ENCODE peak calls at places on chromosomes 12 and 14, in six cellular contexts. One of them, this sample, is unnamed.

GRCh38 chr14:66070542-66071319 is 415.4 kb upstream of the CCDC196 start:
- DNase-seq in right cardiac atrium: peak
- DNase-seq in GM12864: no peak
- DNase-seq in cardiac muscle cell: peak
- DNase-seq in RPMI7951: peak
- DNase-seq in Daoy: peak
- DNase-seq in this sample: no peak

GRCh38 chr14:89267163-89267562 is 149.9 kb downstream of the FOXN3 start:
- DNase-seq in right cardiac atrium: no peak
- DNase-seq in GM12864: no peak
- DNase-seq in cardiac muscle cell: no peak
- DNase-seq in RPMI7951: no peak
- DNase-seq in Daoy: no peak
- DNase-seq in this sample: no peak

GRCh38 chr14:61337893-61338292 is 16.5 kb downstream of the PRKCH start:
- DNase-seq in right cardiac atrium: no peak
- DNase-seq in GM12864: no peak
- DNase-seq in cardiac muscle cell: no peak
- DNase-seq in RPMI7951: no peak
- DNase-seq in Daoy: no peak
- DNase-seq in this sample: no peak

GRCh38 chr12:8819676-8819980 is 2.8 kb upstream of the A2ML1 start:
- DNase-seq in right cardiac atrium: no peak
- DNase-seq in GM12864: no peak
- DNase-seq in cardiac muscle cell: no peak
- DNase-seq in RPMI7951: no peak
- DNase-seq in Daoy: no peak
- DNase-seq in this sample: no peak

GRCh38 chr12:51265024-51265423 is 5.2 kb downstream of the SMAGP start:
- DNase-seq in right cardiac atrium: no peak
- DNase-seq in GM12864: no peak
- DNase-seq in cardiac muscle cell: no peak
- DNase-seq in RPMI7951: no peak
- DNase-seq in Daoy: no peak
- DNase-seq in this sample: no peak

GRCh38 chr12:53743277-53744129 is 8.3 kb downstream of the CISTR start:
- DNase-seq in right cardiac atrium: no peak
- DNase-seq in GM12864: no peak
- DNase-seq in cardiac muscle cell: peak
- DNase-seq in RPMI7951: peak
- DNase-seq in Daoy: peak
- DNase-seq in this sample: no peak

GRCh38 chr14:89268514-89268913 is 148.5 kb downstream of the FOXN3 start:
- DNase-seq in right cardiac atrium: peak
- DNase-seq in GM12864: no peak
- DNase-seq in cardiac muscle cell: no peak
- DNase-seq in RPMI7951: no peak
- DNase-seq in Daoy: no peak
- DNase-seq in this sample: no peak

GRCh38 chr12:128810182-128811127 is 13.3 kb downstream of the SLC15A4 start:
- DNase-seq in right cardiac atrium: peak
- DNase-seq in GM12864: no peak
- DNase-seq in cardiac muscle cell: no peak
- DNase-seq in RPMI7951: no peak
- DNase-seq in Daoy: no peak
- DNase-seq in this sample: no peak

GRCh38 chr14:106844608-106845285 is 1318.4 kb downstream of the TMEM121 start:
- DNase-seq in right cardiac atrium: peak
- DNase-seq in GM12864: no peak
- DNase-seq in cardiac muscle cell: no peak
- DNase-seq in RPMI7951: peak
- DNase-seq in Daoy: peak
- DNase-seq in this sample: no peak

GRCh38 chr14:87888136-87888999 is 104.6 kb downstream of the GALC start:
- DNase-seq in right cardiac atrium: peak
- DNase-seq in GM12864: no peak
- DNase-seq in cardiac muscle cell: peak
- DNase-seq in RPMI7951: no peak
- DNase-seq in Daoy: peak
- DNase-seq in this sample: no peak

GRCh38 chr14:58731465-58732330 is 93.9 kb downstream of the DACT1 start:
- DNase-seq in right cardiac atrium: no peak
- DNase-seq in GM12864: no peak
- DNase-seq in cardiac muscle cell: no peak
- DNase-seq in RPMI7951: peak
- DNase-seq in Daoy: peak
- DNase-seq in this sample: peak

GRCh38 chr12:23640754-23641153 is 308.7 kb downstream of the SOX5 start:
- DNase-seq in right cardiac atrium: no peak
- DNase-seq in GM12864: no peak
- DNase-seq in cardiac muscle cell: no peak
- DNase-seq in RPMI7951: no peak
- DNase-seq in Daoy: no peak
- DNase-seq in this sample: no peak

GRCh38 chr12:126447346-126447745 is 1382.1 kb downstream of the AACS start:
- DNase-seq in right cardiac atrium: no peak
- DNase-seq in GM12864: no peak
- DNase-seq in cardiac muscle cell: no peak
- DNase-seq in RPMI7951: no peak
- DNase-seq in Daoy: no peak
- DNase-seq in this sample: no peak

GRCh38 chr12:129681151-129681550 is 222.7 kb downstream of the TMEM132D start:
- DNase-seq in right cardiac atrium: no peak
- DNase-seq in GM12864: no peak
- DNase-seq in cardiac muscle cell: no peak
- DNase-seq in RPMI7951: no peak
- DNase-seq in Daoy: no peak
- DNase-seq in this sample: no peak

GRCh38 chr14:90274808-90275454 is 18.6 kb downstream of the PSMC1 start:
- DNase-seq in right cardiac atrium: no peak
- DNase-seq in GM12864: no peak
- DNase-seq in cardiac muscle cell: no peak
- DNase-seq in RPMI7951: no peak
- DNase-seq in Daoy: peak
- DNase-seq in this sample: no peak

GRCh38 chr14:38255408-38255672 is 553 bp downstream of the CLEC14A start:
- DNase-seq in right cardiac atrium: peak
- DNase-seq in GM12864: no peak
- DNase-seq in cardiac muscle cell: no peak
- DNase-seq in RPMI7951: no peak
- DNase-seq in Daoy: no peak
- DNase-seq in this sample: no peak

GRCh38 chr12:132432721-132433577 is 57.0 kb upstream of the FBRSL1 start:
- DNase-seq in right cardiac atrium: peak
- DNase-seq in GM12864: no peak
- DNase-seq in cardiac muscle cell: no peak
- DNase-seq in RPMI7951: no peak
- DNase-seq in Daoy: no peak
- DNase-seq in this sample: no peak

GRCh38 chr14:104723651-104724406 is at the start of gene ADSS1:
- DNase-seq in right cardiac atrium: peak
- DNase-seq in GM12864: no peak
- DNase-seq in cardiac muscle cell: peak
- DNase-seq in RPMI7951: peak
- DNase-seq in Daoy: peak
- DNase-seq in this sample: no peak

GRCh38 chr14:106166650-106167204 is 640.3 kb downstream of the TMEM121 start:
- DNase-seq in right cardiac atrium: no peak
- DNase-seq in GM12864: no peak
- DNase-seq in cardiac muscle cell: no peak
- DNase-seq in RPMI7951: no peak
- DNase-seq in Daoy: no peak
- DNase-seq in this sample: no peak

GRCh38 chr12:57764662-57765002 is 2.2 kb downstream of the CYP27B1 start:
- DNase-seq in right cardiac atrium: no peak
- DNase-seq in GM12864: no peak
- DNase-seq in cardiac muscle cell: no peak
- DNase-seq in RPMI7951: no peak
- DNase-seq in Daoy: peak
- DNase-seq in this sample: no peak

GRCh38 chr12:15540469-15540872 is 218.2 kb downstream of the PTPRO start:
- DNase-seq in right cardiac atrium: no peak
- DNase-seq in GM12864: no peak
- DNase-seq in cardiac muscle cell: no peak
- DNase-seq in RPMI7951: peak
- DNase-seq in Daoy: peak
- DNase-seq in this sample: peak

GRCh38 chr14:106141242-106142220 is 615.1 kb downstream of the TMEM121 start:
- DNase-seq in right cardiac atrium: peak
- DNase-seq in GM12864: no peak
- DNase-seq in cardiac muscle cell: no peak
- DNase-seq in RPMI7951: no peak
- DNase-seq in Daoy: no peak
- DNase-seq in this sample: no peak

GRCh38 chr12:52514471-52515318 is 5.5 kb downstream of the KRT5 start:
- DNase-seq in right cardiac atrium: no peak
- DNase-seq in GM12864: no peak
- DNase-seq in cardiac muscle cell: no peak
- DNase-seq in RPMI7951: no peak
- DNase-seq in Daoy: no peak
- DNase-seq in this sample: no peak

GRCh38 chr12:31591308-31591901 is 469 bp upstream of the DENND5B start:
- DNase-seq in right cardiac atrium: peak
- DNase-seq in GM12864: peak
- DNase-seq in cardiac muscle cell: peak
- DNase-seq in RPMI7951: no peak
- DNase-seq in Daoy: peak
- DNase-seq in this sample: no peak

GRCh38 chr14:53055003-53055402 is 98.1 kb downstream of the DDHD1 start:
- DNase-seq in right cardiac atrium: no peak
- DNase-seq in GM12864: peak
- DNase-seq in cardiac muscle cell: peak
- DNase-seq in RPMI7951: peak
- DNase-seq in Daoy: peak
- DNase-seq in this sample: no peak

GRCh38 chr14:106070242-106070641 is 543.9 kb downstream of the TMEM121 start:
- DNase-seq in right cardiac atrium: no peak
- DNase-seq in GM12864: no peak
- DNase-seq in cardiac muscle cell: no peak
- DNase-seq in RPMI7951: no peak
- DNase-seq in Daoy: no peak
- DNase-seq in this sample: no peak

GRCh38 chr14:73714656-73715081 is 485 bp upstream of the PNMA1 start:
- DNase-seq in right cardiac atrium: no peak
- DNase-seq in GM12864: no peak
- DNase-seq in cardiac muscle cell: no peak
- DNase-seq in RPMI7951: peak
- DNase-seq in Daoy: no peak
- DNase-seq in this sample: no peak

GRCh38 chr12:121443193-121443829 is 43.4 kb downstream of the RNF34 start:
- DNase-seq in right cardiac atrium: peak
- DNase-seq in GM12864: no peak
- DNase-seq in cardiac muscle cell: peak
- DNase-seq in RPMI7951: peak
- DNase-seq in Daoy: peak
- DNase-seq in this sample: no peak